ENCODE peak calls at places on chromosomes 6 and 20, in six cellular contexts. One of them, this sample, is unnamed.

GRCh38 chr20:8432435-8433148 is 300.5 kb downstream of the PLCB1 start:
- DNase-seq in ovary: no peak
- DNase-seq in activated effector memory CD4-positive, alpha-beta T cell treated with anti-CD3 and anti-CD28 coated beads, Interleukin-2, amount 50 U/mL, for 16 hours: no peak
- DNase-seq in CD8-positive, alpha-beta memory T cell: no peak
- DNase-seq in GM06990: no peak
- DNase-seq in RWPE1: no peak
- DNase-seq in this sample: no peak

GRCh38 chr6:113433506-113433991 is 423.6 kb upstream of the MARCKS start:
- DNase-seq in activated effector memory CD4-positive, alpha-beta T cell treated with anti-CD3 and anti-CD28 coated beads, Interleukin-2, amount 50 U/mL, for 16 hours: no peak
- DNase-seq in CD8-positive, alpha-beta memory T cell: no peak
- DNase-seq in RWPE1: peak
- DNase-seq in GM06990: no peak
- DNase-seq in ovary: no peak
- DNase-seq in this sample: peak

GRCh38 chr6:154258064-154258757 is 98.4 kb downstream of the IPCEF1 start:
- DNase-seq in CD8-positive, alpha-beta memory T cell: no peak
- DNase-seq in RWPE1: no peak
- DNase-seq in GM06990: peak
- DNase-seq in ovary: no peak
- DNase-seq in activated effector memory CD4-positive, alpha-beta T cell treated with anti-CD3 and anti-CD28 coated beads, Interleukin-2, amount 50 U/mL, for 16 hours: no peak
- DNase-seq in this sample: no peak

GRCh38 chr6:130500693-130501092 is 134.9 kb downstream of the TMEM200A start:
- DNase-seq in CD8-positive, alpha-beta memory T cell: no peak
- DNase-seq in GM06990: no peak
- DNase-seq in activated effector memory CD4-positive, alpha-beta T cell treated with anti-CD3 and anti-CD28 coated beads, Interleukin-2, amount 50 U/mL, for 16 hours: no peak
- DNase-seq in RWPE1: no peak
- DNase-seq in ovary: no peak
- DNase-seq in this sample: no peak

GRCh38 chr6:134447883-134448387 is 130.0 kb upstream of the SGK1 start:
- DNase-seq in activated effector memory CD4-positive, alpha-beta T cell treated with anti-CD3 and anti-CD28 coated beads, Interleukin-2, amount 50 U/mL, for 16 hours: no peak
- DNase-seq in CD8-positive, alpha-beta memory T cell: no peak
- DNase-seq in ovary: no peak
- DNase-seq in RWPE1: peak
- DNase-seq in GM06990: no peak
- DNase-seq in this sample: no peak

GRCh38 chr6:137819740-137820139 is 47.3 kb upstream of the TNFAIP3 start:
- DNase-seq in CD8-positive, alpha-beta memory T cell: peak
- DNase-seq in activated effector memory CD4-positive, alpha-beta T cell treated with anti-CD3 and anti-CD28 coated beads, Interleukin-2, amount 50 U/mL, for 16 hours: no peak
- DNase-seq in ovary: no peak
- DNase-seq in GM06990: no peak
- DNase-seq in RWPE1: no peak
- DNase-seq in this sample: no peak

GRCh38 chr20:15475483-15475882 is 1097.8 kb downstream of the KIF16B start:
- DNase-seq in RWPE1: peak
- DNase-seq in GM06990: peak
- DNase-seq in ovary: no peak
- DNase-seq in activated effector memory CD4-positive, alpha-beta T cell treated with anti-CD3 and anti-CD28 coated beads, Interleukin-2, amount 50 U/mL, for 16 hours: no peak
- DNase-seq in CD8-positive, alpha-beta memory T cell: no peak
- DNase-seq in this sample: peak

GRCh38 chr6:72748759-72749158 is 126.9 kb downstream of the KCNQ5 start:
- DNase-seq in GM06990: no peak
- DNase-seq in activated effector memory CD4-positive, alpha-beta T cell treated with anti-CD3 and anti-CD28 coated beads, Interleukin-2, amount 50 U/mL, for 16 hours: no peak
- DNase-seq in CD8-positive, alpha-beta memory T cell: no peak
- DNase-seq in RWPE1: peak
- DNase-seq in ovary: no peak
- DNase-seq in this sample: no peak

GRCh38 chr6:152380351-152380767 is 256.8 kb downstream of the SYNE1 start:
- DNase-seq in ovary: no peak
- DNase-seq in RWPE1: peak
- DNase-seq in CD8-positive, alpha-beta memory T cell: no peak
- DNase-seq in GM06990: no peak
- DNase-seq in activated effector memory CD4-positive, alpha-beta T cell treated with anti-CD3 and anti-CD28 coated beads, Interleukin-2, amount 50 U/mL, for 16 hours: no peak
- DNase-seq in this sample: no peak

This sample was measured in Calu3.